ENCODE peak calls at places on chromosomes 1 and 21, in five cellular contexts. Z is ascending aorta, O is AG04449, I is breast epithelium, N is neural crest cell. K is an unnamed sample.

GRCh38 chr1:34265396-34265795 is 88.7 kb downstream of the C1orf94 start:
- DNase-seq in Z (no peak), O (no peak), I (no peak), N (no peak), K (no peak)

GRCh38 chr1:113804421-113805255 is 7.6 kb downstream of the RSBN1 start:
- DNase-seq in Z (no peak), O (no peak), I (no peak), N (no peak), K (no peak)

GRCh38 chr21:46641656-46642055 is 6.2 kb downstream of the PRMT2 start:
- DNase-seq in Z (no peak), O (no peak), I (no peak), N (no peak), K (no peak)

GRCh38 chr1:111576547-111576946 is 43.0 kb upstream of the RAP1A start:
- DNase-seq in Z (no peak), O (no peak), I (no peak), N (no peak), K (no peak)

GRCh38 chr1:81472387-81472786 is 328.3 kb upstream of the ADGRL2 start:
- DNase-seq in Z (no peak), O (no peak), I (no peak), N (no peak), K (peak)

GRCh38 chr1:178802873-178803272 is 68.0 kb downstream of the ANGPTL1 start:
- DNase-seq in Z (no peak), O (no peak), I (no peak), N (no peak), K (no peak)

GRCh38 chr1:226708342-226708780 is 30.7 kb downstream of the ITPKB start:
- DNase-seq in Z (no peak), O (peak), I (no peak), N (no peak), K (no peak)

GRCh38 chr1:174976436-174977107 is 23.2 kb upstream of the CACYBP start:
- DNase-seq in Z (no peak), O (no peak), I (no peak), N (no peak), K (no peak)

GRCh38 chr1:150516050-150516591 is 569 bp downstream of the FALEC start:
- DNase-seq in Z (no peak), O (no peak), I (no peak), N (no peak), K (no peak)

GRCh38 chr1:93779540-93780121 is 98.0 kb upstream of the BCAR3 start:
- DNase-seq in Z (no peak), O (peak), I (peak), N (no peak), K (no peak)

GRCh38 chr1:226466301-226466700 is 58.4 kb upstream of the PARP1 start:
- DNase-seq in Z (no peak), O (no peak), I (no peak), N (no peak), K (no peak)

GRCh38 chr1:6330410-6330827 is 63.1 kb downstream of the ACOT7 start:
- DNase-seq in Z (no peak), O (peak), I (no peak), N (no peak), K (no peak)

GRCh38 chr21:17451364-17451869 is 61.4 kb upstream of the CXADR start:
- DNase-seq in Z (peak), O (no peak), I (no peak), N (no peak), K (no peak)

GRCh38 chr1:158113759-158114127 is 67.0 kb upstream of the CD1D start:
- DNase-seq in Z (no peak), O (no peak), I (no peak), N (no peak), K (no peak)
- TF ChIP-seq CTCF in Z (no peak), O (no peak), I (no peak), N (no peak), K (no peak)

GRCh38 chr1:247118946-247119446 is 14.8 kb upstream of the ZNF669 start:
- DNase-seq in Z (no peak), O (no peak), I (no peak), N (no peak), K (peak)
- TF ChIP-seq CTCF in Z (no peak), O (no peak), I (no peak), N (peak), K (no peak)

DNA sequence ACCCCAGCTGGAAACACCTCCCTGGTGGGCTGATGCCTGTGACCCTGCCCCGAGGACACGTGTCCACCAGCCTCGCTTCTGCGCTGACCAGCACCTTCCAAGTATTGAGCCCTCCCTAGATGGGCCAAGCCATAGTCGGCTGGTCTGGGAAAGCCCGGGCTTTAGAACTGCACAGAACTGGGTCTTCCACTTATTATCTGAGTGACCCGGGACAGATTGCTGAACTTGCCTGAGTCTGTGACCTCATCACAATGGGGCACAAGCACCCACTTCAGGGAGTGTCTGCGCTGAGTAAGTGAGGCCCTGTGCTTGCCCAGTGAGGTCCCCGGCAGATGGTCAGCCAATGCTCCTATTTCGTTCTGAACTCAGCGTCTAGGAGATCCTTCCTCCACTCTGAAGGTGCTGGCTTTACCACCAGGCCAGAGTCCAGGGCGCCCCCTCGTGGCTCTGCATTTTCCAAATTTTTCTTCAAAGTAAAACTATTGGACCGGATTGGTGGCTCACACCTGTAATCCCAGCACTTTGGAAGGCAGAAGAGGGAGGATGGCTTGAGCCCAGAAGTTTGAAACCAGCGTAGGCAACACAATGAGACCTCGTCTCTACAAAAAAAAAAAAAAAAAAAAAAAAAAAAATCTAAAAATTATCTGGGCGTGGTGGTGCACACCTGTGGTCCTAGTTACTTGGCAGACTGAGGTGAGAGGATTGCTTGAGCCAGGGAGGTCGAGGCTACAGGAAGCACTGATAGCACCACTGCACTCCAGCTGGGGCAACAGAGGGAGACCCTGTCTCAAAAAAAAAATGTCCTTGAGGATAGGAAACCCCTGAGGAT is 61.8 kb downstream of the FCRL5 start:
- DNase-seq in Z (peak), O (no peak), I (peak), N (peak), K (peak)
- TF ChIP-seq CTCF in Z (peak), O (peak), I (peak), N (peak), K (peak)

GRCh38 chr1:230863449-230863848 is 4.9 kb downstream of the C1orf198 start:
- DNase-seq in Z (no peak), O (no peak), I (peak), N (no peak), K (no peak)

GRCh38 chr1:230861970-230862595 is 6.2 kb downstream of the C1orf198 start:
- DNase-seq in Z (no peak), O (no peak), I (no peak), N (no peak), K (no peak)

GRCh38 chr1:230860617-230861384 is 7.5 kb downstream of the C1orf198 start:
- DNase-seq in Z (no peak), O (no peak), I (no peak), N (no peak), K (no peak)

GRCh38 chr1:230858918-230859819 is 9.2 kb downstream of the C1orf198 start:
- DNase-seq in Z (no peak), O (no peak), I (no peak), N (peak), K (no peak)

DNA sequence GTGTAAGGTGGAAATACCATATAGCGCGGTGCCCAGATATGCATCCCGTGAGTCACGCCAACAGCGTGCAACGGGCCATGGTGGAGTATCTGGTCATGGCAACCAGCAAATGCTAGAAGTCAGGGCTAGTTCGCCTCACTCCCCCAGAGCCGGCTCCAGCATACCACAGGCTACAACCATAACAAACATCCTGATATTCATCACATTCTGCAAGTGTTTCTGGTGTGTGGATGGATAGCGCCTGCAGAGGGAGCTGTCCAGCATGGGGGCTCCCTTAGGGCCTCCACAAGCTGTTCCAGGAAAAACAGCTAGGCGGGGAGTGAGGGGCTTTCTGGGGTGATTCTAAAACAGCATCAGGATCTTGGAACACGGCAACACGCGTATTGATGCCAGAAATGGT is 6.8 kb downstream of the C1orf198 start:
- DNase-seq in Z (no peak), O (no peak), I (no peak), N (no peak), K (no peak)
- TF ChIP-seq CTCF in Z (no peak), O (no peak), I (no peak), N (peak), K (no peak)

GRCh38 chr1:245054105-245054831 is 100.5 kb upstream of the KIF26B start:
- DNase-seq in Z (no peak), O (no peak), I (no peak), N (no peak), K (no peak)

GRCh38 chr1:245056913-245057312 is 97.9 kb upstream of the KIF26B start:
- DNase-seq in Z (no peak), O (no peak), I (no peak), N (no peak), K (no peak)

GRCh38 chr1:245055752-245056151 is 99.0 kb upstream of the KIF26B start:
- DNase-seq in Z (no peak), O (no peak), I (no peak), N (no peak), K (no peak)

GRCh38 chr1:245051349-245052221 is 103.2 kb upstream of the KIF26B start:
- DNase-seq in Z (no peak), O (no peak), I (no peak), N (no peak), K (peak)

GRCh38 chr1:245052258-245052657 is 102.5 kb upstream of the KIF26B start:
- DNase-seq in Z (no peak), O (no peak), I (no peak), N (no peak), K (no peak)
- TF ChIP-seq CTCF in Z (no peak), O (no peak), I (no peak), N (no peak), K (no peak)

GRCh38 chr1:21863981-21864380 is 51.9 kb downstream of the LDLRAD2 start:
- DNase-seq in Z (no peak), O (no peak), I (no peak), N (no peak), K (no peak)

GRCh38 chr1:21866629-21867009 is 54.6 kb downstream of the LDLRAD2 start:
- DNase-seq in Z (no peak), O (no peak), I (no peak), N (no peak), K (no peak)

GRCh38 chr1:21865609-21865942 is 53.5 kb downstream of the LDLRAD2 start:
- DNase-seq in Z (no peak), O (no peak), I (no peak), N (no peak), K (no peak)

GRCh38 chr1:21864730-21865129 is 52.7 kb downstream of the LDLRAD2 start:
- DNase-seq in Z (no peak), O (no peak), I (no peak), N (no peak), K (no peak)

GRCh38 chr1:21865943-21866628 is 54.0 kb downstream of the LDLRAD2 start:
- DNase-seq in Z (no peak), O (no peak), I (no peak), N (no peak), K (peak)
- TF ChIP-seq CTCF in Z (no peak), O (no peak), I (no peak), N (peak), K (peak)

GRCh38 chr1:214344897-214345296 is 63.9 kb downstream of the SMYD2 start:
- DNase-seq in Z (no peak), O (no peak), I (no peak), N (no peak), K (no peak)

GRCh38 chr1:214338212-214338611 is 57.3 kb downstream of the SMYD2 start:
- DNase-seq in Z (no peak), O (no peak), I (no peak), N (no peak), K (no peak)

GRCh38 chr1:214337536-214337935 is 56.6 kb downstream of the SMYD2 start:
- DNase-seq in Z (no peak), O (no peak), I (no peak), N (no peak), K (no peak)

GRCh38 chr1:214341459-214341858 is 60.5 kb downstream of the SMYD2 start:
- DNase-seq in Z (no peak), O (no peak), I (no peak), N (no peak), K (no peak)

GRCh38 chr1:214341918-214342317 is 61.0 kb downstream of the SMYD2 start:
- DNase-seq in Z (no peak), O (no peak), I (no peak), N (no peak), K (no peak)
- TF ChIP-seq CTCF in Z (no peak), O (no peak), I (no peak), N (no peak), K (no peak)

GRCh38 chr1:152042030-152042429 is 5.2 kb upstream of the S100A11 start:
- DNase-seq in Z (no peak), O (no peak), I (no peak), N (no peak), K (no peak)

GRCh38 chr1:152047607-152047953 is 10.8 kb upstream of the S100A11 start:
- DNase-seq in Z (peak), O (no peak), I (peak), N (no peak), K (no peak)

GRCh38 chr1:152047954-152048640 is 11.3 kb upstream of the S100A11 start:
- DNase-seq in Z (peak), O (peak), I (peak), N (peak), K (peak)

GRCh38 chr1:152044386-152044785 is 7.6 kb upstream of the S100A11 start:
- DNase-seq in Z (no peak), O (no peak), I (no peak), N (no peak), K (no peak)

GRCh38 chr1:152043870-152044269 is 7.1 kb upstream of the S100A11 start:
- DNase-seq in Z (no peak), O (no peak), I (no peak), N (no peak), K (no peak)
- TF ChIP-seq CTCF in Z (no peak), O (no peak), I (no peak), N (no peak), K (no peak)

GRCh38 chr21:26032263-26032662 is 138.3 kb downstream of the APP start:
- DNase-seq in Z (no peak), O (no peak), I (no peak), N (no peak), K (no peak)
- TF ChIP-seq CTCF in Z (no peak), O (no peak), I (no peak), N (no peak), K (no peak)

K was measured in endothelial cell.